ENCODE peak calls at places on chromosomes 16 and 17, in eight cellular contexts. B is cardiac fibroblast, J is RWPE1, A is transverse colon, I is uterus, O is choroid plexus epithelial cell, X is adrenal gland, S is mucosa of descending colon. N is an unnamed sample.

GRCh38 chr17:30379303-30380105 is 777 bp downstream of the CPD start:
- DNase-seq in B (no peak), J (no peak), A (peak; percentile 33), I (no peak), O (no peak), X (peak; percentile 38), S (peak; percentile 62), N (peak; percentile 22)

GRCh38 chr16:65102326-65102725 is 19.5 kb downstream of the CDH11 start:
- DNase-seq in B (no peak), J (no peak), A (peak; percentile 64), I (no peak), O (no peak), X (no peak), S (no peak), N (no peak)

GRCh38 chr17:57925361-57925990 is 29.7 kb downstream of the CUEDC1 start:
- DNase-seq in B (no peak), J (no peak), A (no peak), I (no peak), O (no peak), X (no peak), S (no peak), N (no peak)

GRCh38 chr16:47096297-47096696 is 47.4 kb downstream of the NETO2 start:
- DNase-seq in B (no peak), J (no peak), A (no peak), I (no peak), O (no peak), X (no peak), S (no peak), N (no peak)

GRCh38 chr16:84367750-84368320 is 503 bp upstream of the ATP2C2 start:
- DNase-seq in B (no peak), J (no peak), A (peak; percentile 60), I (no peak), O (no peak), X (no peak), S (peak; percentile 76), N (no peak)

GRCh38 chr17:79842136-79842655 is 3.0 kb upstream of the CBX4 start:
- DNase-seq in B (no peak), J (no peak), A (no peak), I (no peak), O (no peak), X (peak; percentile 35), S (peak; percentile 41), N (no peak)

GRCh38 chr17:39150795-39151679 is at the start of gene PLXDC1:
- DNase-seq in B (no peak), J (no peak), A (no peak), I (no peak), O (no peak), X (no peak), S (peak; percentile 36), N (no peak)

GRCh38 chr16:66169817-66170216 is 196.7 kb upstream of the CDH5 start:
- DNase-seq in B (no peak), J (no peak), A (no peak), I (no peak), O (no peak), X (no peak), S (no peak), N (no peak)

GRCh38 chr17:3935140-3935542 is 18.9 kb upstream of the P2RX1 start:
- DNase-seq in B (peak; percentile 78), J (peak; percentile 60), A (peak; percentile 81), I (no peak), O (peak; percentile 86), X (peak; percentile 74), S (peak; percentile 83), N (peak; percentile 75)
- TF ChIP-seq CTCF in B (peak; percentile 75), J (no peak), A (peak; percentile 81), I (peak; percentile 13), O (peak; percentile 88), X (peak; percentile 68), S (peak; percentile 28), N (peak; percentile 56)

DNA sequence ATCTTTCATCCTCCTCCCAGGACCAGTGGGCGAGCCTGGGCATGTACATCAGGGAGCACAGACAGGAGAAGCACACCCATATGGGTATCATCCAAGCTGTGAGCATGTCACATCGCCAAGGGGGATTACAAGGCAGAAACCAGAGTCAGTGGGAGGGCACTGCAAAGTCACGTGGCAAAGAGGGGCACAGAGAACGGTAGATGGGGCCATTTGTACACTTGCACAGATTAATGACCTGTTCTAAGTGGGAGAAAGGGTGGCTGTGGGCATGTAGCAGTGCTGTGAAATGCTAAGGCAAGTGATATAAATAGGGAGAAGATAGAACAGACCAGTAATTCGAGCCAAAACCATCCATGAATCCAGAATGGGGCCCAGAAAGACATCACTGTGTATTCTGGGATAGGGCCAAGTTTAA is 265.0 kb downstream of the CPPED1 start:
- DNase-seq in B (no peak), J (peak; percentile 50), A (no peak), I (no peak), O (no peak), X (no peak), S (no peak), N (peak; percentile 62)
- TF ChIP-seq CTCF in B (no peak), J (no peak), A (no peak), I (no peak), O (no peak), X (no peak), S (no peak), N (no peak)

GRCh38 chr17:60628252-60628889 is 28.4 kb downstream of the PPM1D start:
- DNase-seq in B (no peak), J (no peak), A (no peak), I (no peak), O (no peak), X (no peak), S (no peak), N (no peak)

GRCh38 chr17:60629120-60629519 is 29.1 kb downstream of the PPM1D start:
- DNase-seq in B (no peak), J (no peak), A (no peak), I (no peak), O (no peak), X (no peak), S (no peak), N (no peak)

GRCh38 chr17:60627113-60627512 is 27.1 kb downstream of the PPM1D start:
- DNase-seq in B (no peak), J (no peak), A (no peak), I (no peak), O (no peak), X (no peak), S (no peak), N (no peak)

GRCh38 chr17:60630352-60630751 is 30.4 kb downstream of the PPM1D start:
- DNase-seq in B (peak; percentile 67), J (no peak), A (peak; percentile 15), I (peak; percentile 23), O (peak; percentile 75), X (no peak), S (no peak), N (no peak)

GRCh38 chr17:60631119-60631518 is 31.1 kb downstream of the PPM1D start:
- DNase-seq in B (no peak), J (no peak), A (no peak), I (no peak), O (peak; percentile 29), X (no peak), S (no peak), N (no peak)
- TF ChIP-seq CTCF in B (no peak), J (no peak), A (no peak), I (no peak), O (no peak), X (no peak), S (no peak), N (no peak)

GRCh38 chr16:14600164-14600563 is 29.9 kb downstream of the PARN start:
- DNase-seq in B (peak; percentile 63), J (peak; percentile 28), A (no peak), I (no peak), O (peak; percentile 67), X (no peak), S (no peak), N (peak; percentile 34)
- TF ChIP-seq CTCF in B (peak; percentile 48), J (peak; percentile 50), A (peak; percentile 49), I (no peak), O (peak; percentile 52), X (peak; percentile 49), S (no peak), N (peak; percentile 25)

GRCh38 chr17:66941249-66941648 is 23.3 kb upstream of the CACNG4 start:
- DNase-seq in B (no peak), J (no peak), A (no peak), I (no peak), O (no peak), X (no peak), S (no peak), N (no peak)
- TF ChIP-seq CTCF in B (no peak), J (no peak), A (no peak), I (no peak), O (no peak), X (no peak), S (no peak), N (no peak)

GRCh38 chr17:45293413-45294211 is 23.2 kb downstream of the MAP3K14 start:
- DNase-seq in B (peak; percentile 91), J (peak; percentile 76), A (peak; percentile 80), I (peak; percentile 93), O (peak; percentile 90), X (peak; percentile 89), S (peak; percentile 65), N (peak; percentile 64)
- TF ChIP-seq CTCF in B (peak; percentile 6), J (no peak), A (no peak), I (peak; percentile 8), O (peak; percentile 38), X (no peak), S (no peak), N (no peak)

DNA sequence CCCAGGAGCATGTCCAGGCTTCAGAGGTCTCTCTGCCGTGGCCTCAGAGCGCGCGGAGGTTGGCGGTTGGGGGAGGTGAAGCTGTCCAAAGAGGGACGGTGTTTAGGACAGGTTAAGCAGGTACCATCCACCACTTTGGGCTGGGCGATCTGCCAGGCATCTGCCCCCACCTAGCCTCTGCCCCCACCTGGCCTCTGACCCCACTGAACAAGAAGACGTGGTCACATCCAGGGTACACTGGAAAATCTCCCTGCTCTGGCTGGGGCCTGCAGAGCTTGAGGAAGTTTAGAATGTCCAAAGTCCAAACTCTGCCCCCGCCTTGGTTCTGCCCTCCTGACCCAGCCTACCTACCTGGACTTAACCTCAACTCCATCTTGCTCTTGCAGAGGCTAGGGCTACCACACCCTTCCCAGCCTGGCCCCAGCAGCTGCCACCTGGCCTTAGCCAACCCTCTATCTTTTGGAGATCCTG is 1.6 kb downstream of the ITGA3 start:
- DNase-seq in B (no peak), J (no peak), A (peak; percentile 79), I (peak; percentile 44), O (no peak), X (peak; percentile 48), S (peak; percentile 74), N (no peak)
- TF ChIP-seq CTCF in B (no peak), J (no peak), A (no peak), I (no peak), O (no peak), X (no peak), S (no peak), N (no peak)

DNA sequence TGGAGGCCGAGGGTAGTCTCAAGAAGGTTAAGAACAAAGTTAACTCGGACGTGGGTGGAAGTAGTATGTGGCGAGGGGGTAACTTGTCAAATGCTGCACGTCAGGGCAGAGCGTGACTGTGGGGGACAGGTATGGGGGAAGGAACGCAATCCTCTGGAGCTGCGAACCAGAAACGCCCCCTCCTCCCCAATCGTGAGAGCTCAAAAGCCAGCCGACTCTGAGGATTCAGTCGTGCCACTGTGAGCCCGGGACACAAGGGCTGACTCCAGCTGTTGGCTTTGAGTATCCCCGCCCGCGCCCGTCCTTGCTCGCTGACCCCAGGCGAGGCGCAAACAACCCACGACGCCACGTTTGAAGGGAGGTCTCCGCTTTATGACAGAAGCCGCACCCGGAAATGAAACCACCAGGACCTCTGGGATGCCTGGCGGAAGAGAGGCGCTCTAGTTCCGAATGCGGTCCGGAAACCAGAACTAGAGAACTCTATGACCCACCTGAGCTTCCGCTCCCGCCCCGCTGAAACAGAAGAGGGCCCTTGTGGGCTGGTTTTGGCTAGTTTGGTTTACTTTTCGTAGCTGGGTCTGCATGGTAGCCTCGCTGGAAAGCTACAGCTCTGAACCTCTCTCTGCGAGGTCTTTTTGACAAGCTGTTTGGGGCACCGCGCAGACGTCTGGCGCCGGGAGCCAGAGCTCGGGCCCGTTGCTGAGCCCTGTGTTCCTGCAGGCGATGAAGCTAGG is at the start of gene PEX12:
- DNase-seq in B (peak; percentile 85), J (peak; percentile 77), A (peak; percentile 91), I (peak; percentile 89), O (peak; percentile 89), X (peak; percentile 83), S (peak; percentile 88), N (peak; percentile 92)
- TF ChIP-seq CTCF in B (no peak), J (no peak), A (no peak), I (no peak), O (no peak), X (no peak), S (no peak), N (no peak)

N was measured in GM12865.